ENCODE peak calls at places on chromosomes 1 and 21, in four cellular contexts. D, T, G and Z are unnamed samples.

GRCh38 chr1:1758692-1759455 is 19.4 kb downstream of the NADK start:
- DNase-seq in D (peak; percentile 62), T (peak; percentile 97), G (no peak), Z (peak; percentile 97)

GRCh38 chr21:32698286-32698685 is 29.5 kb downstream of the SYNJ1 start:
- DNase-seq in D (no peak), T (peak; percentile 23), G (no peak), Z (no peak)

GRCh38 chr1:56200921-56201320 is 378.4 kb downstream of the PLPP3 start:
- DNase-seq in D (no peak), T (no peak), G (no peak), Z (no peak)

GRCh38 chr1:232709339-232709738 is 79.4 kb upstream of the SIPA1L2 start:
- DNase-seq in D (peak; percentile 23), T (no peak), G (no peak), Z (no peak)

GRCh38 chr1:58047265-58047858 is 499.2 kb downstream of the OMA1 start:
- DNase-seq in D (no peak), T (no peak), G (no peak), Z (no peak)

GRCh38 chr21:30102881-30103280 is 63.7 kb downstream of the CLDN17 start:
- DNase-seq in D (no peak), T (no peak), G (no peak), Z (no peak)

GRCh38 chr1:221206076-221206475 is 326.8 kb downstream of the HLX start:
- DNase-seq in D (no peak), T (no peak), G (no peak), Z (no peak)

GRCh38 chr21:41715649-41716321 is 51.1 kb downstream of the RIPK4 start:
- DNase-seq in D (peak; percentile 98), T (peak; percentile 65), G (no peak), Z (no peak)

GRCh38 chr1:226884966-226885820 is 14.8 kb downstream of the PSEN2 start:
- DNase-seq in D (no peak), T (no peak), G (no peak), Z (no peak)

GRCh38 chr1:41773842-41774241 is 144.9 kb downstream of the HIVEP3 start:
- DNase-seq in D (no peak), T (no peak), G (no peak), Z (no peak)

GRCh38 chr1:192812420-192813209 is 3.8 kb downstream of the RGS2 start:
- DNase-seq in D (no peak), T (no peak), G (no peak), Z (no peak)

GRCh38 chr1:205298191-205298994 is 23.2 kb downstream of the NUAK2 start:
- DNase-seq in D (peak; percentile 93), T (no peak), G (no peak), Z (no peak)

GRCh38 chr1:115644109-115644508 is 2.3 kb downstream of the VANGL1 start:
- DNase-seq in D (no peak), T (no peak), G (no peak), Z (no peak)

GRCh38 chr1:5611431-5611830 is 380.8 kb downstream of the NPHP4 start:
- DNase-seq in D (no peak), T (no peak), G (no peak), Z (no peak)

GRCh38 chr1:158366783-158367182 is 13.1 kb downstream of the CD1E start:
- DNase-seq in D (no peak), T (no peak), G (no peak), Z (no peak)

GRCh38 chr1:61253912-61254628 is 171.7 kb downstream of the NFIA start:
- DNase-seq in D (peak; percentile 30), T (no peak), G (no peak), Z (no peak)

GRCh38 chr1:198876371-198876871 is 237.6 kb downstream of the PTPRC start:
- DNase-seq in D (no peak), T (no peak), G (no peak), Z (no peak)

GRCh38 chr1:244659694-244660093 is 6.8 kb downstream of the DESI2 start:
- DNase-seq in D (no peak), T (no peak), G (no peak), Z (no peak)

GRCh38 chr1:118905206-118905605 is 82.9 kb downstream of the TBX15 start:
- DNase-seq in D (no peak), T (no peak), G (no peak), Z (no peak)

GRCh38 chr21:42520628-42521253 is 7.1 kb downstream of the SLC37A1 start:
- DNase-seq in D (no peak), T (no peak), G (no peak), Z (no peak)

GRCh38 chr21:44444286-44444931 is 10.9 kb upstream of the LRRC3 start:
- DNase-seq in D (no peak), T (no peak), G (peak; percentile 7), Z (no peak)

GRCh38 chr1:147757015-147757990 is 3.1 kb downstream of the GJA5 start:
- DNase-seq in D (peak; percentile 95), T (no peak), G (no peak), Z (no peak)

GRCh38 chr1:27872059-27872801 is at the start of gene THEMIS2:
- DNase-seq in D (peak; percentile 42), T (peak; percentile 75), G (peak; percentile 36), Z (peak; percentile 78)

GRCh38 chr1:112496290-112496689 is 12.5 kb upstream of the WNT2B start:
- DNase-seq in D (peak; percentile 27), T (no peak), G (no peak), Z (no peak)

GRCh38 chr1:184242507-184242943 is 144.3 kb upstream of the C1orf21 start:
- DNase-seq in D (no peak), T (no peak), G (no peak), Z (peak; percentile 27)

GRCh38 chr21:41894511-41894910 is 15.4 kb upstream of the PRDM15 start:
- DNase-seq in D (no peak), T (no peak), G (no peak), Z (no peak)

GRCh38 chr1:67831850-67832513 is 1.3 kb downstream of the GNG12 start:
- DNase-seq in D (peak; percentile 82), T (peak; percentile 71), G (peak; percentile 62), Z (peak; percentile 72)

GRCh38 chr1:41215623-41216022 is 26.5 kb downstream of the SCMH1 start:
- DNase-seq in D (no peak), T (no peak), G (no peak), Z (no peak)

GRCh38 chr1:18464665-18465050 is 16.1 kb upstream of the KLHDC7A start:
- DNase-seq in D (no peak), T (peak; percentile 43), G (no peak), Z (peak; percentile 78)

GRCh38 chr1:219402925-219403324 is 210.0 kb downstream of the ZC3H11B start:
- DNase-seq in D (peak; percentile 1), T (no peak), G (no peak), Z (no peak)

GRCh38 chr1:203165101-203165799 is 10.4 kb downstream of the MYBPH start:
- DNase-seq in D (no peak), T (no peak), G (no peak), Z (no peak)

GRCh38 chr21:46142581-46143473 is 12.6 kb downstream of the FTCD start:
- DNase-seq in D (no peak), T (no peak), G (peak; percentile 21), Z (peak; percentile 36)

GRCh38 chr1:166876540-166876838 is 425 bp upstream of the TADA1 start:
- DNase-seq in D (no peak), T (no peak), G (no peak), Z (no peak)
- TF ChIP-seq CTCF in D (peak; percentile 11), T (no peak), G (no peak), Z (no peak)

DNA sequence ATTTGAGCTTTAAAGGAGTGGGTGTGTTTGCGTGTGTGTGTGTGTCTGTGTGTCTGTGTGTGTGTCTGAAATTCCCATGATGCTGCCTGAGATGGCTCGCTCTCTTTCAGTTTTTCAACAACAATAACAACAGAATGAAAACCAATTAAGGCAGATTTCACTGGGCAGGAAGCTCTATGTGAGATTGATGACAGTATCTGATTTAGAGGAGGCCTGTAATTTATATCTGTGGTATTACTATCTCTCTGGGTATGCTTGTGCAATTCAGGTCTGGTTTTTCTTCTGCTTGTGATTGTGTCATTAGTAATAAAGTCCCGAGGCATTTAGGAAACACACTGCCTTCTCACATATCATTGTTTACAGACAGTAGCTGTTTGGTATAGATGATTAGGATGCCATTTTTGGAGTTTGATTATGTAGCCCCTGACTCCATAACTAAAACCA is 85.9 kb upstream of the ZNF326 start:
- DNase-seq in D (peak; percentile 74), T (no peak), G (no peak), Z (no peak)
- H3K4me1 ChIP-seq in D (peaks cover 31% of the 10 kb centered on the region), T (no peaks in the 10 kb centered on the region), G (peaks cover 6% of the 10 kb centered on the region), Z (no peaks in the 10 kb centered on the region)

DNA sequence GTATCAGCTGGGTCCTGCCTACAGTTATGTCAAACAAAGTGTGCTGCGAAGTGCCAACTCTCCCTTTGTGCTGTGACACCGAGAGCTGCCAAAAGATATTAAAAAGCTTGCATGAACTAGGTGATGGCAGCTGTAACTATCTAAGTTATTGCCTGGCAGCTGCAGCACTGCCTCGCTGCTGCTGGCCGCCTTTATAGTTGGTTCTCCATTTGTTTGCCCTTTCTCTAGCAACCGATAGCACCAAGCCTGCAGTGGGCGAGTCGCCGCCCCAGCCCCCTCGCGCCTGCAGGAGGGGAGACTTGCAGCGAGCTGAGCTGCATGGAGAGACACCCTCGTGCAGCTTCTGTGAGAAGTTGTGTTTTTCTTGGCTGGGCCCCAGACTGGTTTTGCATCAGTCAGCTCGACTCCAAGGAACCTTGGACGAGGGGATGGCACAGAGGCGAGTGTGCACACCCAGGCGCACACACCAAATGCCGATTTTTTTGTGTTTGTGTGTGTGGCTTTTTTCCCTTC is 330.6 kb downstream of the RPS6KC1 start:
- DNase-seq in D (no peak), T (no peak), G (no peak), Z (no peak)
- TF ChIP-seq CTCF in D (no peak), T (no peak), G (no peak), Z (no peak)

GRCh38 chr1:25099343-25099951 is 132.9 kb downstream of the SYF2 start:
- DNase-seq in D (no peak), T (peak; percentile 21), G (no peak), Z (peak; percentile 22)
- H3K4me1 ChIP-seq in D (no peaks in the 10 kb centered on the region), T (no peaks in the 10 kb centered on the region), G (no peaks in the 10 kb centered on the region), Z (no peaks in the 10 kb centered on the region)

DNA sequence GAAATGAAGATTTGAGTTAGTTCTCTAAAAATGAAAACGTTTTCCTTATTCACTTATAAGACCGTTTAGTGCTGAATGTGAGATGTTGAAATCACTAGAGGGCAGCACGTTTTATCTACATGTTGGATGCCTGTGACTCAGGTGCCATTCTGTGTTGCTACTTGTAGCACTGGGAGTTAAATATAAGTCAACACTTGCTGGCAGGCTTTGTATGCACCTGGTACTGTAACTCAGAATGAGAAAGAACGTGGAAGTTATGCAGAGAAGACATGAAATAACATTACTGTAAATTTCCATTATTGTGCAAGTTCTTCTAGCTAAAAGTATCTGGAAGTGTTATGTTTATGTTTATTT is 45.9 kb downstream of the MIGA1 start:
- DNase-seq in D (peak; percentile 95), T (no peak), G (no peak), Z (no peak)
- TF ChIP-seq CTCF in D (peak; percentile 8), T (peak; percentile 15), G (no peak), Z (no peak)

GRCh38 chr1:25556132-25556670 is 12.8 kb downstream of the LDLRAP1 start:
- DNase-seq in D (no peak), T (no peak), G (no peak), Z (peak; percentile 43)
- H3K4me1 ChIP-seq in D (peaks cover 29% of the 10 kb centered on the region), T (peaks cover 17% of the 10 kb centered on the region), G (peaks cover 8% of the 10 kb centered on the region), Z (peaks cover 22% of the 10 kb centered on the region)

GRCh38 chr1:154906621-154907081 is 29.9 kb downstream of the PMVK start:
- DNase-seq in D (peak; percentile 23), T (peak; percentile 23), G (no peak), Z (no peak)
- TF ChIP-seq CTCF in D (peak; percentile 50), T (peak; percentile 52), G (no peak), Z (peak; percentile 12)

GRCh38 chr1:166579835-166580488 is 259.3 kb upstream of the POGK start:
- DNase-seq in D (no peak), T (no peak), G (no peak), Z (no peak)
- H3K4me1 ChIP-seq in D (no peaks in the 10 kb centered on the region), T (no peaks in the 10 kb centered on the region), G (no peaks in the 10 kb centered on the region), Z (no peaks in the 10 kb centered on the region)